ENCODE peak calls at places on chromosome 14, in nine cellular contexts. D is upper lobe of right lung, I is right atrium auricular region, T is lower lobe of right lung, W is keratinocyte, N is cardiac fibroblast, G is A549, J is body of pancreas, F is PC-3. O is an unnamed sample.

GRCh38 chr14:23636317-23637211 is at the start of gene DHRS2:
- DNase-seq in T (no peak), J (peak), W (no peak), I (no peak), G (no peak), F (peak), N (no peak), D (no peak), O (no peak)

GRCh38 chr14:21070083-21070609 is at the start of gene ARHGEF40:
- DNase-seq in F (peak), D (peak), G (peak), I (no peak), N (peak), T (peak), W (no peak), J (peak), O (peak)

GRCh38 chr14:35879654-35880249 is 53.6 kb downstream of the BRMS1L start:
- DNase-seq in I (no peak), D (no peak), J (no peak), F (peak), N (peak), T (no peak), W (no peak), G (peak), O (peak)

GRCh38 chr14:22813145-22813544 is 2.1 kb downstream of the SLC7A7 start:
- DNase-seq in J (no peak), N (no peak), G (no peak), D (no peak), W (no peak), F (no peak), T (no peak), I (no peak), O (no peak)

GRCh38 chr14:26401170-26401968 is 196.5 kb downstream of the NOVA1 start:
- DNase-seq in D (no peak), I (no peak), T (no peak), G (no peak), N (no peak), W (no peak), J (peak), F (no peak), O (no peak)

GRCh38 chr14:99806841-99807240 is 13.6 kb downstream of the EML1 start:
- DNase-seq in W (no peak), N (no peak), J (no peak), G (no peak), D (no peak), T (no peak), F (no peak), I (no peak), O (no peak)

GRCh38 chr14:67620217-67620789 is 583 bp downstream of the ARG2 start:
- DNase-seq in W (no peak), N (no peak), I (no peak), J (peak), F (peak), T (no peak), D (no peak), G (peak), O (no peak)

GRCh38 chr14:64723691-64724577 is 19.7 kb downstream of the PLEKHG3 start:
- DNase-seq in N (no peak), F (no peak), I (no peak), G (no peak), W (no peak), J (peak), D (peak), T (no peak), O (no peak)

GRCh38 chr14:51540364-51540763 is 111.3 kb upstream of the FRMD6 start:
- DNase-seq in N (no peak), W (no peak), J (no peak), G (no peak), D (no peak), I (no peak), T (no peak), F (peak), O (no peak)

GRCh38 chr14:103091041-103091882 is 3.3 kb upstream of the EXOC3L4 start:
- DNase-seq in J (peak), T (peak), G (peak), D (peak), F (peak), W (no peak), N (peak), I (no peak), O (peak)

GRCh38 chr14:65211341-65211987 is 109.1 kb upstream of the MAX start:
- DNase-seq in F (peak), I (no peak), D (no peak), T (no peak), G (no peak), J (no peak), N (peak), W (no peak), O (no peak)

GRCh38 chr14:103132381-103133212 is 9.3 kb downstream of the TNFAIP2 start:
- DNase-seq in J (peak), N (no peak), D (peak), I (no peak), F (no peak), W (no peak), G (no peak), T (no peak), O (no peak)

GRCh38 chr14:64510825-64511679 is 6.5 kb downstream of the ZBTB1 start:
- DNase-seq in F (peak), G (peak), I (peak), N (peak), J (peak), W (no peak), T (no peak), D (no peak), O (peak)

GRCh38 chr14:49950275-49951250 is 57.7 kb downstream of the ARF6 start:
- DNase-seq in J (peak), W (peak), F (peak), N (no peak), T (peak), G (no peak), D (peak), I (no peak), O (no peak)

GRCh38 chr14:92481386-92481785 is 32.2 kb upstream of the RIN3 start:
- DNase-seq in J (no peak), D (no peak), N (peak), F (no peak), T (no peak), W (no peak), G (no peak), I (peak), O (no peak)
- TF ChIP-seq CTCF in J (no peak), D (peak), N (peak), F (peak), T (no peak), W (peak), G (peak), I (no peak), O (no peak)

GRCh38 chr14:72104011-72104613 is 171.9 kb downstream of the RGS6 start:
- DNase-seq in J (peak), W (no peak), D (no peak), T (peak), I (no peak), N (no peak), F (peak), G (peak), O (peak)
- TF ChIP-seq CTCF in J (peak), W (no peak), D (peak), T (peak), I (peak), N (peak), F (peak), G (no peak), O (peak)

DNA sequence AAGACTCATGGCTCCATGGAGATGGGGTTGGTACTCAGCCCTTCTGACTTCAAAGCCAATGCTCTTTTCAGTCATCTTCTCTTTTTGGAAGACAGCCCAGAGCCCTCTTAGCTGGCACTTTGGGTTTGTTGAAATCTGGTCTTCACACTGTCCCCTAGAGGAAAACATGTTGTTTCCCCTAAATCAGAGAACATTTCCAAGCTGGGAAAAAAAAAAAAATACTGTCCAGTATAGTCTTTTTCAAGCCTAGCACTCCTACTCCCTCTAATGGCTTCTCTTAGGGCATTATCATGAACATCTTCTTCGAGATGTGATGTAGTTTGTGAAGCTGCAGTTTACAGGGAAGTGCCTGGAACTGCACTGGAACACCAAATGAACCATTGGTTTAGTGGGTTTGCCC is 3.0 kb upstream of the ZC3H14 start:
- DNase-seq in J (no peak), G (no peak), I (no peak), D (no peak), W (no peak), N (peak), T (no peak), F (peak), O (no peak)
- TF ChIP-seq CTCF in J (no peak), G (peak), I (peak), D (peak), W (peak), N (peak), T (peak), F (peak), O (no peak)

GRCh38 chr14:45664668-45665356 is 411.8 kb upstream of the MIS18BP1 start:
- DNase-seq in G (no peak), I (no peak), F (peak), T (no peak), J (no peak), D (no peak), W (peak), N (no peak), O (no peak)
- TF ChIP-seq CTCF in G (no peak), I (no peak), F (peak), T (no peak), J (no peak), D (no peak), W (no peak), N (peak), O (no peak)

GRCh38 chr14:105461903-105462302 is 12.7 kb upstream of the CRIP2 start:
- DNase-seq in W (no peak), J (no peak), D (no peak), N (no peak), G (no peak), F (no peak), T (no peak), I (no peak), O (no peak)
- TF ChIP-seq CTCF in W (no peak), J (no peak), D (no peak), N (no peak), G (no peak), F (no peak), T (no peak), I (no peak), O (no peak)

GRCh38 chr14:70036665-70037064 is 152.1 kb downstream of the SLC8A3 start:
- DNase-seq in D (no peak), J (no peak), N (no peak), W (no peak), F (no peak), I (no peak), T (no peak), G (no peak), O (no peak)
- TF ChIP-seq CTCF in D (no peak), J (no peak), N (no peak), W (peak), F (peak), I (no peak), T (no peak), G (no peak), O (no peak)

GRCh38 chr14:77044776-77045569 is 16.5 kb upstream of the IRF2BPL start:
- DNase-seq in G (no peak), F (peak), D (no peak), W (no peak), I (peak), J (peak), N (peak), T (no peak), O (no peak)
- TF ChIP-seq CTCF in G (no peak), F (no peak), D (no peak), W (no peak), I (no peak), J (no peak), N (no peak), T (no peak), O (no peak)

DNA sequence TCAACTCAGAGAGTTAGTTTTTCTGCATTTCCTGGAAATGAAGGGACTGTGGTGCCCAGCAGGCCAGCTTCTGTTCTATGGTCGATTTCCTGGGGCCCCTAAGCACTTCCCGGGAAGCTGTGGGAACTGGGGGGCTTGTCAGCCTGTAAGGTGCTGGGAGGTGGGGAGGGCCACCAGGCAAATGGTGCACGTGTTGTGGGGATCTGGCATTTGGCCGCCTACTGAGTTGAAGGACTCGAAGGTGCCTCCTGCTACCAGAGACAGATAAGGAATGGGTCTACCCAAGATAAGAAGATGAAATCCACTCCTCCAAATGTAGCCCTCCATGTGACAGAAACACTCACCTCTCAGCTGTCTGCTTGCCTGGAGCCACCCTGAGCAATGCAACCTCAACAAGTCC is 341.7 kb downstream of the DPF3 start:
- DNase-seq in I (no peak), N (no peak), W (no peak), J (no peak), G (no peak), T (no peak), D (no peak), F (no peak), O (no peak)
- TF ChIP-seq CTCF in I (no peak), N (no peak), W (no peak), J (no peak), G (no peak), T (no peak), D (no peak), F (no peak), O (no peak)

O was measured in GM20000.